ENCODE peak calls at places on chromosomes 11 and 22, in ten cellular contexts. Y is sigmoid colon, E is stomach, F is transverse colon, M is H1, N is suprapubic skin, W is A549, P is HepG2, X is tibial nerve, S is esophagus muscularis mucosa. J is an unnamed sample.

GRCh38 chr11:111540921-111541208 is 345 bp downstream of the LAYN start:
- DNase-seq in Y (no peak), E (no peak), F (no peak), M (no peak), N (no peak), W (no peak), P (no peak), X (no peak), S (no peak), J (no peak)

GRCh38 chr22:48035897-48036296 is 1273.4 kb downstream of the TBC1D22A start:
- DNase-seq in Y (no peak), E (no peak), F (no peak), M (no peak), N (no peak), W (no peak), P (no peak), X (no peak), S (peak; percentile 62), J (no peak)

GRCh38 chr11:20488352-20488751 is 100.8 kb downstream of the PRMT3 start:
- DNase-seq in Y (no peak), E (no peak), F (no peak), M (no peak), N (no peak), W (no peak), P (no peak), X (no peak), S (no peak), J (no peak)

GRCh38 chr11:32032052-32032451 is 58.8 kb upstream of the RCN1 start:
- DNase-seq in Y (no peak), E (no peak), F (no peak), M (no peak), N (no peak), W (no peak), P (no peak), X (no peak), S (no peak), J (no peak)

GRCh38 chr11:662689-663274 is 25.7 kb downstream of the DRD4 start:
- DNase-seq in Y (no peak), E (peak; percentile 74), F (peak; percentile 75), M (no peak), N (no peak), W (peak; percentile 96), P (peak; percentile 39), X (peak; percentile 47), S (no peak), J (peak; percentile 73)

GRCh38 chr11:112526699-112527410 is 266.2 kb upstream of the PLET1 start:
- DNase-seq in Y (no peak), E (no peak), F (no peak), M (no peak), N (no peak), W (no peak), P (no peak), X (no peak), S (no peak), J (no peak)

GRCh38 chr11:15770798-15771414 is 585.4 kb downstream of the SOX6 start:
- DNase-seq in Y (no peak), E (peak; percentile 37), F (peak; percentile 40), M (peak; percentile 13), N (no peak), W (peak; percentile 29), P (peak; percentile 25), X (no peak), S (no peak), J (peak; percentile 35)

GRCh38 chr11:102225689-102226562 is 91.4 kb upstream of the BIRC3 start:
- DNase-seq in Y (no peak), E (no peak), F (no peak), M (no peak), N (no peak), W (no peak), P (peak; percentile 28), X (no peak), S (no peak), J (no peak)

GRCh38 chr11:64152841-64153691 is 12.8 kb downstream of the MACROD1 start:
- DNase-seq in Y (peak; percentile 81), E (peak; percentile 72), F (peak; percentile 71), M (no peak), N (no peak), W (peak; percentile 94), P (peak; percentile 15), X (peak; percentile 27), S (no peak), J (peak; percentile 74)

GRCh38 chr11:94417386-94417987 is 16.3 kb upstream of the GPR83 start:
- DNase-seq in Y (no peak), E (no peak), F (no peak), M (no peak), N (no peak), W (no peak), P (peak; percentile 25), X (no peak), S (no peak), J (no peak)

GRCh38 chr22:30867746-30868662 is 100.6 kb downstream of the MORC2 start:
- DNase-seq in Y (peak; percentile 33), E (no peak), F (peak; percentile 3), M (no peak), N (peak; percentile 46), W (no peak), P (no peak), X (no peak), S (no peak), J (no peak)

GRCh38 chr11:64743591-64744543 is at the start of gene RASGRP2:
- DNase-seq in Y (peak; percentile 93), E (peak; percentile 74), F (peak; percentile 84), M (no peak), N (peak; percentile 90), W (peak; percentile 75), P (peak; percentile 28), X (peak; percentile 56), S (no peak), J (peak; percentile 81)

GRCh38 chr11:6601041-6601461 is 2.4 kb downstream of the RRP8 start:
- DNase-seq in Y (peak; percentile 58), E (no peak), F (no peak), M (no peak), N (no peak), W (no peak), P (no peak), X (no peak), S (peak; percentile 55), J (no peak)

GRCh38 chr11:61347916-61348461 is 13.7 kb downstream of the CYB561A3 start:
- DNase-seq in Y (no peak), E (no peak), F (no peak), M (no peak), N (no peak), W (no peak), P (no peak), X (no peak), S (no peak), J (peak; percentile 42)

GRCh38 chr11:104623518-104623917 is 274.7 kb downstream of the CASP12 start:
- DNase-seq in Y (no peak), E (no peak), F (no peak), M (no peak), N (no peak), W (no peak), P (no peak), X (no peak), S (no peak), J (no peak)

DNA sequence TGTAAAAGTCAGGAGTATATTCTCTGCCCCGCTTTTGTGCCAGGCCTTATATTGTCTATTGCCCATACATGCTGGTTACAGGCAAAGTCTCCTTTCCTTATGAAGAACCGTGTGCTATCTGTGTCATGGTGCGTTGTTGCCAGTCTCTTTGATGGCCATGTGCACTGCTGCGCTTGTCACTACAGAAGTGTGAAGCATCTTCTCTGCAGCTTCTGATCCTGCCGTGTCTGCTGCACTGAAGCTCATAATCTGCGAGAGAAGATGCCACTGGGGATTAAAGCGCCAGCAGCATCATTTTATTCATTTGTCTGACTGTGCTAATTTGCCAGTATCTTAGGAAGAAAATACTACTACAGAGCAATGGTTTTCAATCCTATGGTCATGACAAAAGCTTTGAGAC is 330.0 kb downstream of the FAT3 start:
- DNase-seq in Y (no peak), E (no peak), F (no peak), M (no peak), N (no peak), W (no peak), P (no peak), X (no peak), S (no peak), J (no peak)
- H3K4me1 ChIP-seq in Y (no peaks in the 10 kb centered on the region), E (no peaks in the 10 kb centered on the region), F (no peaks in the 10 kb centered on the region), M (peaks cover 5% of the 10 kb centered on the region), N (no peaks in the 10 kb centered on the region), W (no peaks in the 10 kb centered on the region), P (no peaks in the 10 kb centered on the region), X (no peaks in the 10 kb centered on the region), S (peaks cover 8% of the 10 kb centered on the region), J (no peaks in the 10 kb centered on the region)

GRCh38 chr22:41822289-41823057 is 10.4 kb upstream of the SREBF2 start:
- DNase-seq in Y (no peak), E (no peak), F (no peak), M (no peak), N (no peak), W (peak; percentile 67), P (peak; percentile 62), X (no peak), S (no peak), J (no peak)
- TF ChIP-seq EP300 in Y (no peak), E (no peak), F (no peak), M (no peak), N (no peak), W (no peak), P (no peak), X (no peak), S (no peak), J (no peak)

GRCh38 chr11:10307022-10307410 is 2.1 kb downstream of the ADM start:
- DNase-seq in Y (no peak), E (no peak), F (no peak), M (no peak), N (no peak), W (peak; percentile 76), P (peak; percentile 27), X (no peak), S (no peak), J (no peak)

GRCh38 chr11:10308208-10308954 is 3.5 kb downstream of the ADM start:
- DNase-seq in Y (no peak), E (no peak), F (no peak), M (no peak), N (no peak), W (no peak), P (no peak), X (no peak), S (no peak), J (no peak)

GRCh38 chr11:10305964-10306918 is 1.4 kb downstream of the ADM start:
- DNase-seq in Y (no peak), E (peak; percentile 34), F (peak; percentile 41), M (no peak), N (peak; percentile 76), W (peak; percentile 31), P (no peak), X (no peak), S (no peak), J (peak; percentile 57)

GRCh38 chr11:10309163-10310093 is 4.6 kb downstream of the ADM start:
- DNase-seq in Y (peak; percentile 89), E (peak; percentile 91), F (peak; percentile 76), M (no peak), N (peak; percentile 82), W (peak; percentile 80), P (peak; percentile 74), X (no peak), S (peak; percentile 92), J (peak; percentile 54)

GRCh38 chr11:10307411-10308207 is 2.7 kb downstream of the ADM start:
- DNase-seq in Y (peak; percentile 95), E (peak; percentile 86), F (peak; percentile 89), M (no peak), N (peak; percentile 91), W (peak; percentile 91), P (peak; percentile 71), X (peak; percentile 67), S (peak; percentile 94), J (peak; percentile 90)
- TF ChIP-seq POLR2A in Y (no peak), E (peak; percentile 20), F (peak; percentile 53), M (no peak), N (no peak), W (peak; percentile 54), P (no peak), X (peak; percentile 17), S (no peak), J (no peak)

GRCh38 chr11:96219981-96220623 is 122.9 kb downstream of the MAML2 start:
- DNase-seq in Y (no peak), E (no peak), F (no peak), M (no peak), N (no peak), W (no peak), P (peak; percentile 69), X (no peak), S (no peak), J (no peak)
- H3K4me1 ChIP-seq in Y (peaks cover 24% of the 10 kb centered on the region), E (peaks cover 25% of the 10 kb centered on the region), F (peaks cover 28% of the 10 kb centered on the region), M (peaks cover 4% of the 10 kb centered on the region), N (peaks cover 58% of the 10 kb centered on the region), W (peaks cover 26% of the 10 kb centered on the region), P (peaks cover 69% of the 10 kb centered on the region), X (peaks cover 56% of the 10 kb centered on the region), S (peaks cover 54% of the 10 kb centered on the region), J (peaks cover 8% of the 10 kb centered on the region)